ENCODE peak calls at places on chromosomes 12 and 14, in five cellular contexts. Z, C, A, F and G are unnamed samples.
A peak's percentile ranks its signal among the peaks of the same experiment; 100 is the strongest.

GRCh38 chr12:12794686-12795085 is 9.2 kb downstream of the APOLD1 start:
- DNase-seq in Z (no peak), C (no peak), A (no peak), F (no peak), G (no peak)

GRCh38 chr12:79635676-79636075 is 55.1 kb downstream of the PAWR start:
- DNase-seq in Z (no peak), C (no peak), A (peak; percentile 9), F (no peak), G (peak; percentile 10)

GRCh38 chr12:50062733-50063452 is 5.5 kb downstream of the ASIC1 start:
- DNase-seq in Z (no peak), C (no peak), A (peak; percentile 20), F (no peak), G (no peak)

GRCh38 chr14:59585891-59586554 is 9.4 kb upstream of the CCDC175 start:
- DNase-seq in Z (no peak), C (no peak), A (peak; percentile 40), F (no peak), G (peak; percentile 7)

GRCh38 chr12:50620050-50620974 is 115.5 kb downstream of the DIP2B start:
- DNase-seq in Z (no peak), C (no peak), A (peak; percentile 95), F (no peak), G (peak; percentile 87)

GRCh38 chr12:106345739-106346138 is 11.8 kb upstream of the POLR3B start:
- DNase-seq in Z (peak; percentile 21), C (peak; percentile 41), A (peak; percentile 40), F (no peak), G (peak; percentile 48)

GRCh38 chr14:104968153-104968527 is 10.0 kb downstream of the AHNAK2 start:
- DNase-seq in Z (peak; percentile 66), C (peak; percentile 45), A (peak; percentile 35), F (peak; percentile 69), G (peak; percentile 26)

GRCh38 chr12:27821259-27821973 is 41.4 kb upstream of the MANSC4 start:
- DNase-seq in Z (peak; percentile 39), C (peak; percentile 44), A (peak; percentile 85), F (no peak), G (peak; percentile 75)

GRCh38 chr14:89427426-89428162 is 10.6 kb upstream of the FOXN3 start:
- DNase-seq in Z (peak; percentile 51), C (no peak), A (no peak), F (no peak), G (no peak)

GRCh38 chr12:59182191-59182590 is 261.9 kb upstream of the LRIG3 start:
- DNase-seq in Z (no peak), C (no peak), A (no peak), F (no peak), G (no peak)

GRCh38 chr14:49553892-49554291 is 32.3 kb downstream of the RPS29 start:
- DNase-seq in Z (no peak), C (no peak), A (no peak), F (no peak), G (no peak)

GRCh38 chr14:58752782-58753181 is 115.0 kb downstream of the DACT1 start:
- DNase-seq in Z (peak; percentile 81), C (no peak), A (no peak), F (peak; percentile 47), G (no peak)

GRCh38 chr12:10896854-10897253 is 12.5 kb downstream of the TAS2R13 start:
- DNase-seq in Z (no peak), C (no peak), A (no peak), F (no peak), G (no peak)

GRCh38 chr12:10904686-10905085 is 4.7 kb downstream of the TAS2R13 start:
- DNase-seq in Z (no peak), C (no peak), A (no peak), F (no peak), G (no peak)

GRCh38 chr12:10900530-10900929 is 8.8 kb downstream of the TAS2R13 start:
- DNase-seq in Z (no peak), C (no peak), A (no peak), F (no peak), G (no peak)

GRCh38 chr12:10900972-10901371 is 8.4 kb downstream of the TAS2R13 start:
- DNase-seq in Z (no peak), C (no peak), A (no peak), F (no peak), G (no peak)

DNA sequence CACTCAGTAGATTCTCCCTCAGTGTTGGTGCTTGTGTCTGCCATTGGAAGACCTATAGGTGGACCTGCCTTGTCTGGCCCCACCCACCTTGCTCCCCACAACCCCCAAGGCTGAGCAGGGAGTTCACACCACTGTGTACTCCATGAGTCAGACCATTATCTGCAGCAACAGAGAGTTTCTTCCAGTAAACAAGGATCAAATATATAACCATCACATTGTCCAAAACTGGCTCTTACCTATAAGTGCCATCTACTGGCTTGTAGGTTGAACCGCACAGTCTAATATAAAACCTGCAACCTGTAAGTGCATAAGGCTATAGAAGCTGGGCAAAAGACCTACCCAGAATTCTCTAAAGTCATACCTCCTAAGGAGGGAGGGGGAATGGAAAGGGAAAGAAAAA is 7.9 kb downstream of the TAS2R13 start:
- DNase-seq in Z (no peak), C (no peak), A (no peak), F (no peak), G (no peak)
- TF ChIP-seq CTCF in Z (no peak), C (no peak), A (no peak), F (no peak), G (no peak)

GRCh38 chr14:85867450-85867849 is 337.5 kb downstream of the FLRT2 start:
- DNase-seq in Z (no peak), C (peak; percentile 20), A (no peak), F (no peak), G (no peak)
- TF ChIP-seq CTCF in Z (no peak), C (no peak), A (peak; percentile 0), F (no peak), G (peak; percentile 40)

GRCh38 chr14:68408680-68409079 is 384.2 kb downstream of the ZFP36L1 start:
- DNase-seq in Z (no peak), C (no peak), A (peak; percentile 48), F (no peak), G (no peak)
- TF ChIP-seq CTCF in Z (no peak), C (no peak), A (peak; percentile 33), F (no peak), G (peak; percentile 46)

GRCh38 chr12:40451661-40452060 is 226.9 kb downstream of the LRRK2 start:
- DNase-seq in Z (no peak), C (no peak), A (no peak), F (no peak), G (no peak)

GRCh38 chr12:40444174-40444573 is 219.4 kb downstream of the LRRK2 start:
- DNase-seq in Z (no peak), C (no peak), A (no peak), F (no peak), G (no peak)

DNA sequence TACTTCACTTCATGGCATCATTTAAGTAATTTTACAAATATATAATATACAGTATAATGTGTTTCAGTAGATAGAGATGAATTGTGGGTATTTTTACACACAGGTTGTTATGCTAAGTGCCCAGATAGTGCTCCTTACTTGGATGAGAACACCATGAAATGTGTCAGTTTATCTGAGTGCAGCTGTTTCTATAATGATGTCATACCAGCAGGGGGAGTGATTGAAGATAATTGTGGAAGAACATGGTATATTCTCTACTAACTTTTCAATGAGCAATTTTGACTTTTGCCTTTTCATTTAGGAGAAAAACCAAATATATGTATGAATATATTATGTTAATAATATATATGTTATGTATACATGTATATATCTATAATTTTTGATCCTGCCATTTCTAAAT is 221.6 kb downstream of the LRRK2 start:
- DNase-seq in Z (no peak), C (no peak), A (peak; percentile 2), F (no peak), G (no peak)
- TF ChIP-seq CTCF in Z (no peak), C (no peak), A (peak; percentile 39), F (peak; percentile 41), G (peak; percentile 57)